ENCODE peak calls at places on chromosome 9, in six cellular contexts. E is H1, P is K562, D is HepG2, V is GM12878, Z is GM12891. F is an unnamed sample.

GRCh38 chr9:78590068-78590467 is 293.1 kb downstream of the PSAT1 start:
- DNase-seq in P (no peak), E (no peak), V (no peak), Z (no peak), D (no peak), F (no peak)

GRCh38 chr9:133995012-133995896 is 3.1 kb upstream of the VAV2 start:
- DNase-seq in E (no peak), D (peak), V (no peak), Z (no peak), P (no peak), F (no peak)

GRCh38 chr9:91146391-91147019 is 215.2 kb downstream of the AUH start:
- DNase-seq in V (no peak), D (no peak), Z (no peak), P (no peak), E (no peak), F (no peak)

GRCh38 chr9:15277400-15278137 is 29.4 kb downstream of the TTC39B start:
- DNase-seq in P (no peak), Z (no peak), E (no peak), V (no peak), D (peak), F (no peak)

GRCh38 chr9:133750927-133751649 is 12.9 kb upstream of the SARDH start:
- DNase-seq in D (no peak), E (peak), Z (no peak), P (no peak), V (no peak), F (no peak)

GRCh38 chr9:90517103-90517502 is 125.5 kb downstream of the DIRAS2 start:
- DNase-seq in E (no peak), P (no peak), D (no peak), V (no peak), Z (no peak), F (no peak)

GRCh38 chr9:128917151-128917849 is 3.5 kb upstream of the PHYHD1 start:
- DNase-seq in D (peak), V (no peak), P (no peak), Z (no peak), E (no peak), F (no peak)

GRCh38 chr9:32906213-32906612 is 95.2 kb downstream of the APTX start:
- DNase-seq in E (no peak), Z (no peak), V (peak), D (no peak), P (no peak), F (no peak)

GRCh38 chr9:27569406-27569805 is 3.9 kb downstream of the C9orf72 start:
- DNase-seq in V (no peak), E (no peak), P (no peak), D (peak), Z (no peak), F (no peak)

GRCh38 chr9:111389406-111389805 is 59.4 kb upstream of the OR2K2 start:
- DNase-seq in Z (no peak), V (no peak), P (no peak), E (no peak), D (no peak), F (no peak)

DNA sequence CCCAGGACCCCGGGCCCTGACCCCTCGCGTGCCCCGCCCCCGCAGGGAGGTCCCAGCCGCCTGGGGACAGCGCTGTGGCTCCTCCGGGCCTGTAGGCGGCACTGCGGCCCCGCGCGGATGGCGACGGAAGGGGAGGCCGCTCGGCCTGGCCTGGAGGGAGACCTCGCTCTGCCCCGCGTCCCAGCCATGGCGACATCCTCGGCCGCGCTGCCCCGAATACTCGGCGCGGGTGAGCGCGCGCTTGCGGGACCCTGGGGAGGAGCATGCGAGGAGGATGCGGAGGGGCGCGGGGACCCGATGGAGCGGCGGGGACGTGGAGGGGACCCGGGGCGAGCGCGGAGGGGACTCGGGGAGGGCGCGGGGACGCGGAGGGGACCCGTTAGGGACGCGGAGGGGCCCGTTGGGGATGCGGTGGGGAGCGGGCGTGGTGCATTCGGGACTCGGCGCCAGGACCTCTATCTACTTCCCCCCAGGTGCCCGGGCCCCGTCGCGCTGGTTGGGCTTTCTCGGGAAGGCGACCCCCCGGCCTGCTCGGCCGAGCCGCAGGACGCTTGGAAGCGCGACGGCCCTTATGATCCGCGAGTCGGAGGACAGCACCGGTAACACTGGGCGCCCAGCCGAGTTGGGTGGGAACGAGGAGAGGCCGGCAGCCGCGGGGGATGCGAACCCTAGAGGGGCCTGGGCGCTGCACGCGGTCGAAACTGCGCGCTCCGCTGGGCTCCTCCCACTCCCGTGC is at the start of gene MRPS2:
- DNase-seq in P (peak), V (peak), D (peak), E (peak), Z (peak), F (peak)
- TF ChIP-seq POLR2AphosphoS5 in P (peak), V (peak), D (peak), E (peak), Z (peak), F (peak)

GRCh38 chr9:137302176-137303030 is at the start of gene NRARP:
- DNase-seq in V (no peak), Z (peak), D (no peak), P (peak), E (peak), F (peak)

GRCh38 chr9:137299938-137300337 is 2.1 kb downstream of the NRARP start:
- DNase-seq in V (no peak), Z (no peak), E (peak), P (no peak), D (no peak), F (no peak)

GRCh38 chr9:137300607-137301085 is 1.4 kb downstream of the NRARP start:
- DNase-seq in V (no peak), D (no peak), Z (no peak), P (peak), E (peak), F (no peak)

GRCh38 chr9:137303031-137303892 is 1.2 kb upstream of the NRARP start:
- DNase-seq in Z (no peak), V (no peak), P (no peak), D (no peak), E (peak), F (no peak)

GRCh38 chr9:137301086-137301947 is 754 bp downstream of the NRARP start:
- DNase-seq in D (no peak), Z (peak), V (no peak), E (peak), P (peak), F (no peak)
- TF ChIP-seq POLR2A in D (no peak), Z (no peak), V (peak), E (no peak), P (peak), F (no peak)

DNA sequence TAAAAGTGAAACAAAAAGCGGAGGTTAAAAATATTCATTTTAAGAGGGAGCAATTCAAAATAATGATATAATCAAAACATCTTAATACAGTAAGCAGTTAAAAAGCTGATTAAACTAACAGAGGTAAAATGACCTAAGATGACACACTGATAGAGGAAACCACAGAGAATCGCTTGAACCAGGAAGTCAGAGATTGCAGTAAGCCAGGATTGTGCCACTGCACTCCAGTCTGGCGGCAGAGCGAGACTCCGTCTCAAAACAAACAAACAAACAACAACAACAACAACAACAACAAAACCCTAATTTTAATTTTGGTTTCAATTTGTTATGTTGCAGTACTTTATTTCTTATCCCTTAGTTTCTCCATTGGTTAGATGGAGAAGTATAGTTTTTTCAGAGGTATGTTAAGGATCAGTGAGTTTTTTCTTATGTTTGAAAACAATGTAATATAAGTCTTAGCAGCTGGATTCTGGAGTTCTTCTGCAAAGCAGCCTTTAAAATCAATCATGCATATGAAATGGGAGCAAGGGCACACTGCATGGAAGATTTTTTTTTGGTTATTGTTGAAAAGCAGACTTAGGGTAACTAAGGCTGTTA is 58.5 kb downstream of the MLANA start:
- DNase-seq in D (no peak), Z (no peak), V (peak), E (no peak), P (no peak), F (no peak)
- TF ChIP-seq TAF1 in D (no peak), Z (no peak), V (peak), E (no peak), P (no peak), F (no peak)

GRCh38 chr9:7132605-7133004 is 374.8 kb downstream of the KDM4C start:
- DNase-seq in Z (no peak), V (no peak), P (no peak), D (no peak), E (no peak), F (no peak)
- TF ChIP-seq POLR2AphosphoS5 in Z (no peak), V (no peak), P (no peak), D (no peak), E (no peak), F (no peak)

GRCh38 chr9:97412628-97413382 is 909 bp downstream of the TDRD7 start:
- DNase-seq in E (no peak), Z (no peak), V (no peak), D (no peak), P (no peak), F (no peak)

GRCh38 chr9:97413462-97413861 is 1.6 kb downstream of the TDRD7 start:
- DNase-seq in D (no peak), P (no peak), Z (no peak), V (no peak), E (no peak), F (no peak)

GRCh38 chr9:97411440-97411788 is 482 bp upstream of the TDRD7 start:
- DNase-seq in Z (no peak), P (no peak), V (no peak), D (no peak), E (no peak), F (no peak)

GRCh38 chr9:97415146-97415545 is 3.2 kb downstream of the TDRD7 start:
- DNase-seq in E (no peak), V (no peak), D (no peak), Z (no peak), P (no peak), F (no peak)

DNA sequence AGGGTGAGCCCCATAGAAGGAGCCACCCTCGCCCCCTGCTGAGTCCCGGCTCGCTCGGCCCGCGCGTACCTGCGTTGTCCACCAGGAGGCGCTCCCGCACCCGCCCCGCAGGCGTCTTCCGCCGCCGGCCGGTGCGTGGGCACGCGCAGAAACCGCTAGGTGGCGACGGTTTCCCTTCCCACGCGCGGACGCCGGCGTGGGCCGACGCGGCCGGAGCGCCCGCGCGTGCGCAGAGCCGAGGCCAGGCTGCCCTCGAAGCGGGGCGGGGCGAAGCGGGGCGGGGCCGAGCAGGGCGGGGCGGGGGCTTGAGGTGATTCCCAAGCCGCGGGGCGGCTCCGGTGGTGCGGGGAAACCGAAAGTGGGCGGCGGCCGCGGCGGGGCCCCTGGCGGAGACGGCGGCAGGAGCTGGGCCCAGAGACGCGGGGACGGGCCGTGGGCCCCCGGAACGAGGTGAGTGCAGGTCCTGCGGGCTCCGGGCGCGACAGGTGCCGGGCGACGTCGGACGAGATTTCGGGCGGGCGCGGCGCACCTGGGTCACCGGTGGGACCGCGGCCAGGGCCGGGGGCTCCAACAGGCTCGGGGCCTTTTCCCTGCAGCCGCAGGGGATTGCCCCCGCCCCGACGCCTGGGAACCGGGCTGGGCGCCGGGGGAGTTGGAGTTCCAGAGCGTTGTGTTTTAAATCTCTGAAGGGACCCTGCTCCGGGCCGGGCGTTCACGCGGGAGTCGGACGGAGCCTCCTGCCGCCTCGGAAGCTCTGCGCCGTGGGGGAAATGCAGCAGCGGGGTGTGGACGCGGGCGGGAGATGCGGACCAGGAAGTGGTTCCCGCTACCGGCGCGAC is at the start of gene TDRD7:
- DNase-seq in Z (peak), V (peak), E (peak), D (peak), P (peak), F (peak)
- TF ChIP-seq POLR2A in Z (no peak), V (peak), E (no peak), D (peak), P (no peak), F (no peak)

F was measured in GM12892.